ENCODE peak calls at places on chromosomes 12 and 14, in four cellular contexts. V is sigmoid colon, B is fibroblast of lung, O is kidney epithelial cell. S is an unnamed sample.

GRCh38 chr14:50862171-50862570 is 9.7 kb upstream of the ABHD12B start:
- DNase-seq in V (no peak), O (no peak), B (peak), S (no peak)

GRCh38 chr12:109875572-109876131 is 4.7 kb downstream of the GLTP start:
- DNase-seq in O (no peak), V (no peak), B (no peak), S (no peak)

GRCh38 chr14:46582826-46583225 is 68.8 kb downstream of the RPL10L start:
- DNase-seq in B (no peak), O (no peak), V (no peak), S (no peak)

GRCh38 chr14:50954811-50955372 is 10.6 kb upstream of the PYGL start:
- DNase-seq in B (peak), V (no peak), O (no peak), S (no peak)

GRCh38 chr12:53053223-53054111 is 3.6 kb downstream of the TNS2 start:
- DNase-seq in V (peak), B (no peak), O (no peak), S (no peak)

GRCh38 chr12:1203735-1204019 is 212.7 kb downstream of the ERC1 start:
- DNase-seq in O (no peak), V (no peak), B (peak), S (no peak)

GRCh38 chr12:126607157-126607556 is 1541.9 kb downstream of the AACS start:
- DNase-seq in V (no peak), O (no peak), B (no peak), S (no peak)

GRCh38 chr12:685388-685787 is 22.1 kb upstream of the NINJ2 start:
- DNase-seq in B (no peak), V (no peak), O (peak), S (no peak)

GRCh38 chr14:83849999-83850611 is 1679.8 kb upstream of the FLRT2 start:
- DNase-seq in B (no peak), O (no peak), V (no peak), S (no peak)

GRCh38 chr14:32414808-32415255 is 85.7 kb downstream of the AKAP6 start:
- DNase-seq in V (no peak), O (no peak), B (peak), S (no peak)

GRCh38 chr12:132899033-132899432 is 11.6 kb upstream of the CHFR start:
- DNase-seq in B (no peak), V (no peak), O (no peak), S (no peak)

GRCh38 chr12:107761502-107761904 is 566 bp upstream of the PRDM4 start:
- DNase-seq in O (no peak), B (no peak), V (no peak), S (no peak)

GRCh38 chr12:125025836-125026235 is 32.4 kb downstream of the BRI3BP start:
- DNase-seq in V (no peak), O (no peak), B (no peak), S (no peak)

GRCh38 chr12:114656906-114657596 is 26.9 kb downstream of the TBX3 start:
- DNase-seq in B (peak), V (no peak), O (no peak), S (no peak)

GRCh38 chr12:29116414-29116813 is 32.7 kb upstream of the FAR2 start:
- DNase-seq in O (peak), V (no peak), B (no peak), S (no peak)
- TF ChIP-seq CTCF in O (no peak), V (no peak), B (no peak), S (no peak)

DNA sequence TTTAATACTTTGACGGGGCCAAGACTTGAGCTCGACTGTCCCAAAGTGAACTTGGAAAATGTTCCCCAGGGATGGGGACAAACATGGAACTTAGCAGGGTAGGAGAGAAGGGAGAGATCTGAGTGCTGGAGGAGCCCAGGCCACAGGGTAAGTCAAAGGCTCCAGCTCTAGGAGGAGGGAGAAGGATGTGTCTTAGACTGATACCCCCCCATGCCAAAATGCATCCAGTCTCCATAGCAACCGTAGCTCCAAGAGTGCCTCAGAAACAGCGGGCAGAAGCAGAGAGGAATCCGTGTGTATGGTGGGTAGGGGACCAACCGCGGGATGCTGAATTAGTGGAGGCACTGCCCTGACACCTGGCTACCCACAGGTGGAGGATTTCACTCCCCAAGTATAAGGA is 845 bp upstream of the AGAP2 start:
- DNase-seq in O (no peak), V (no peak), B (no peak), S (no peak)
- H3K4me3 ChIP-seq in O (no peak), V (no peak), B (no peak), S (no peak)

GRCh38 chr14:56660677-56661389 is 81.2 kb downstream of the TMEM260 start:
- DNase-seq in O (no peak), V (no peak), B (no peak), S (no peak)

GRCh38 chr14:56659964-56660551 is 80.5 kb downstream of the TMEM260 start:
- DNase-seq in V (no peak), B (peak), O (peak), S (peak)

GRCh38 chr14:56661478-56661877 is 81.9 kb downstream of the TMEM260 start:
- DNase-seq in O (no peak), B (no peak), V (no peak), S (no peak)

GRCh38 chr14:56659361-56659760 is 79.8 kb downstream of the TMEM260 start:
- DNase-seq in V (no peak), B (no peak), O (no peak), S (no peak)

DNA sequence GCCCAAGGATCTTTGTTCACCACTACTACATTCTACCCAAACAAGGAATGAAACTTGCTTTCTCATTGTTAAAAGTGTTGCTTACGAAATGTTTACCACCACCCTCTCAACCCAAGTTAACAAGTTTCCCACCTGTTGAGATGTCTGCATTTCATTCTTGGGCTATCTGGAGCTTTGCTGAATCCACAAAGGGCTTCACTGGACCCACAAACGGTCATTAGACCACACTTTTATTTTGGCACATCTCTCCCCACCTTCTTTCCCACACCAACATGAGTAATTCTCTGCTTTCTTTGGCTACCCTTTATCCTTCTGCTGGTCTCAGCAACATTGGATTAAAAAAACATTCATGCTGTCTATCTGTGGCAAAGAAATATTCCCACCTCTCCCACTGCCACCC is 78.0 kb downstream of the TMEM260 start:
- DNase-seq in O (no peak), V (no peak), B (no peak), S (no peak)
- TF ChIP-seq CTCF in O (no peak), V (no peak), B (no peak), S (no peak)

GRCh38 chr12:47989023-47989417 is 15.3 kb downstream of the COL2A1 start:
- DNase-seq in O (no peak), V (no peak), B (no peak), S (no peak)

GRCh38 chr12:47989666-47990065 is 14.6 kb downstream of the COL2A1 start:
- DNase-seq in V (peak), B (no peak), O (no peak), S (no peak)

GRCh38 chr12:47991592-47991991 is 12.7 kb downstream of the COL2A1 start:
- DNase-seq in O (no peak), B (no peak), V (peak), S (no peak)

GRCh38 chr12:47991106-47991550 is 13.1 kb downstream of the COL2A1 start:
- DNase-seq in O (no peak), B (no peak), V (peak), S (no peak)

GRCh38 chr12:47990351-47991105 is 13.7 kb downstream of the COL2A1 start:
- DNase-seq in O (no peak), V (peak), B (peak), S (no peak)
- H3K4me3 ChIP-seq in O (no peak), V (no peak), B (no peak), S (no peak)

DNA sequence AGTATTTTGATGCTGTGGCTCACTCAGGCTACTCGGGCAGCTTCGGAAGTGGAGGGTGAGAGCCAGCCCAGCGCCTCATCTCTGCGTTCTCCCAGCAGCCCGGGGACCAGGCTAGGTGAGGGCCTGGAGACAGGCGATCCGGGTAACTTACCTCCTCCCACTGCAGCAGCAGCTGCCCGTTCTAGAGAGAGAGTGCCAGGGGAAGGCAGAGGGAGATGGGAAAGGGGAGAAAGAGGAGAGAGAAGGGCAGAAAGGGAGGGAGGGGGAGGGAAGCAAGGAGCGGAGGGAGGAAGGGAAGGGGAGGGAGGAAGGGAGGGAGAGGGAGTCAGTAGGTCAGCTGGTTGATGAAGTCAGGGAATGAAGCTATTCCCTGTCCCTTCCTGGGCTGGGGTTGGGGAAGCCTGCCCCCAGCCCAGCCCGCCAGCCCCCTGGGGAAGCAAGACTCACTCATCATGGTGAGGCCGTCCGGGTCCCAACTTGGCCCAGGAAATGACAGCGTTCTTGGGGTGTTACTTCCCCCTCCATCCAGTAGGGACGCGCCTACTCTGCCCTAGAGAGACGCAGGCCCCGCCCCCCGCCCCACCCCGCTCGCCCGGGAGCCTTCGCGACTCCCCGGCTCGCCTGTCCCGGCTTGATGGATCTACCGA is at the start of gene IFI27L2:
- DNase-seq in B (peak), V (peak), O (no peak), S (no peak)
- TF ChIP-seq CTCF in B (peak), V (peak), O (peak), S (peak)

GRCh38 chr14:99258341-99258781 is 13.6 kb downstream of the BCL11B start:
- DNase-seq in B (no peak), V (no peak), O (no peak), S (no peak)
- H3K4me3 ChIP-seq in B (no peak), V (no peak), O (no peak), S (no peak)

DNA sequence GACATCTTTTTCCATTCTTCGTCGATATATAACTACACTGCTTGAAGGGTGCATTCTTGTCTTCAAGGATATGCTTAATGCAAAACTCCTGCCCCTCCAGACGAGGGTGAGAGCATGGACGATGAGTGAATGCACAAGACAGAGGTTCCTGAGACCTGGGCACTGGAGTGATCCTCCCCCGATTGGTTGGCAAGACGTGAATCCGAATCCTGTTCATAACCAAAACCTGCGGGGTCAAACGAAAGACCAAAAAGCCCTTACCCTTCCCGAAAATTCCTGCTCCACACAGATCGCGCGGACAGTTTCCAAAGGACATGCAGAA is 661 bp downstream of the KANSL2 start:
- DNase-seq in B (no peak), V (no peak), O (no peak), S (no peak)
- TF ChIP-seq CTCF in B (no peak), V (no peak), O (no peak), S (no peak)

S was measured in AG04449.